ENCODE peak calls at places on chromosomes 13 and 19, in ten cellular contexts. F, J, W, M, Z, D, A, P, V and Y are unnamed samples.

GRCh38 chr19:12885749-12886706 is 973 bp downstream of the KLF1 start:
- DNase-seq in F (no peak), J (no peak), W (no peak), M (no peak), Z (no peak), D (no peak), A (no peak), P (no peak), V (no peak), Y (no peak)

GRCh38 chr13:90800082-90800746 is 547.3 kb upstream of the MIR17HG start:
- DNase-seq in F (peak), J (no peak), W (no peak), M (no peak), Z (no peak), D (no peak), A (no peak), P (no peak), V (no peak), Y (no peak)

GRCh38 chr13:102631198-102631597 is 34.4 kb downstream of the TPP2 start:
- DNase-seq in F (no peak), J (no peak), W (no peak), M (no peak), Z (no peak), D (no peak), A (no peak), P (no peak), V (no peak), Y (no peak)

GRCh38 chr19:29467824-29468401 is 57.9 kb upstream of the VSTM2B start:
- DNase-seq in F (peak), J (no peak), W (peak), M (no peak), Z (no peak), D (no peak), A (peak), P (no peak), V (no peak), Y (peak)

GRCh38 chr13:29529755-29530154 is 65.7 kb downstream of the SLC7A1 start:
- DNase-seq in F (no peak), J (no peak), W (no peak), M (no peak), Z (no peak), D (no peak), A (no peak), P (peak), V (no peak), Y (no peak)

GRCh38 chr19:3132971-3133792 is 2.7 kb upstream of the GNA15 start:
- DNase-seq in F (peak), J (peak), W (no peak), M (no peak), Z (no peak), D (peak), A (peak), P (peak), V (no peak), Y (peak)

GRCh38 chr13:110520431-110521295 is 40.9 kb downstream of the RAB20 start:
- DNase-seq in F (peak), J (peak), W (no peak), M (no peak), Z (no peak), D (no peak), A (no peak), P (no peak), V (no peak), Y (no peak)

GRCh38 chr13:90519157-90519556 is 828.3 kb upstream of the MIR17HG start:
- DNase-seq in F (no peak), J (no peak), W (no peak), M (no peak), Z (no peak), D (no peak), A (no peak), P (no peak), V (no peak), Y (no peak)

GRCh38 chr13:98476538-98476966 is 100.4 kb downstream of the STK24 start:
- DNase-seq in F (peak), J (peak), W (no peak), M (peak), Z (peak), D (peak), A (peak), P (peak), V (peak), Y (no peak)

GRCh38 chr13:48142437-48142836 is 47.5 kb upstream of the MED4 start:
- DNase-seq in F (no peak), J (no peak), W (no peak), M (no peak), Z (no peak), D (no peak), A (no peak), P (no peak), V (no peak), Y (no peak)

GRCh38 chr13:110797230-110797877 is 83.9 kb downstream of the ING1 start:
- DNase-seq in F (no peak), J (no peak), W (peak), M (no peak), Z (no peak), D (no peak), A (no peak), P (no peak), V (no peak), Y (no peak)

GRCh38 chr13:102325321-102325720 is 76.5 kb downstream of the FGF14 start:
- DNase-seq in F (no peak), J (no peak), W (no peak), M (no peak), Z (no peak), D (no peak), A (no peak), P (no peak), V (no peak), Y (no peak)

GRCh38 chr19:55669418-55670279 is 5.4 kb upstream of the EPN1 start:
- DNase-seq in F (no peak), J (no peak), W (no peak), M (no peak), Z (no peak), D (no peak), A (no peak), P (no peak), V (no peak), Y (no peak)

GRCh38 chr13:37647038-37647650 is 48.6 kb upstream of the POSTN start:
- DNase-seq in F (no peak), J (peak), W (peak), M (no peak), Z (no peak), D (no peak), A (no peak), P (no peak), V (no peak), Y (no peak)

GRCh38 chr19:48397263-48397635 is 3.8 kb downstream of the GRIN2D start:
- DNase-seq in F (no peak), J (no peak), W (no peak), M (no peak), Z (no peak), D (no peak), A (no peak), P (no peak), V (no peak), Y (no peak)